ENCODE peak calls at places on chromosomes 16 and 17, in four cellular contexts. I is A549, F is GM12878, C is IMR-90. S is an unnamed sample.

GRCh38 chr17:49359990-49360795 is 1.9 kb downstream of the ZNF652 start:
- DNase-seq in I (no peak), F (no peak), C (no peak), S (no peak)

GRCh38 chr17:75876938-75877751 is 1.2 kb downstream of the TRIM47 start:
- DNase-seq in I (peak), F (no peak), C (peak), S (peak)

GRCh38 chr17:65677932-65678331 is 116.5 kb upstream of the AXIN2 start:
- DNase-seq in I (no peak), F (no peak), C (peak), S (no peak)

GRCh38 chr17:62179525-62180161 is 114.6 kb upstream of the MED13 start:
- DNase-seq in I (peak), F (no peak), C (peak), S (no peak)

GRCh38 chr17:76266244-76266938 is 1.2 kb downstream of the UBALD2 start:
- DNase-seq in I (no peak), F (no peak), C (peak), S (no peak)

GRCh38 chr17:61335845-61336655 is 63.6 kb upstream of the TBX2 start:
- DNase-seq in I (peak), F (no peak), C (peak), S (no peak)

GRCh38 chr17:19003966-19004600 is 481 bp downstream of the FAM83G start:
- DNase-seq in I (peak), F (no peak), C (peak), S (no peak)

GRCh38 chr16:11976850-11977205 is 294 bp downstream of the SNX29 start:
- DNase-seq in I (no peak), F (no peak), C (no peak), S (no peak)

GRCh38 chr16:27445502-27446175 is 43.7 kb downstream of the IL21R start:
- DNase-seq in I (no peak), F (no peak), C (no peak), S (no peak)

GRCh38 chr17:36862116-36862920 is 75.0 kb upstream of the LHX1 start:
- DNase-seq in I (no peak), F (no peak), C (no peak), S (no peak)

GRCh38 chr16:16863672-16864071 is 484.7 kb downstream of the NPIPA7 start:
- DNase-seq in I (no peak), F (no peak), C (no peak), S (no peak)

GRCh38 chr17:1592751-1593629 is 30.4 kb upstream of the PITPNA start:
- DNase-seq in I (no peak), F (peak), C (no peak), S (no peak)

GRCh38 chr17:29364691-29365090 is 25.5 kb upstream of the TAOK1 start:
- DNase-seq in I (no peak), F (no peak), C (no peak), S (no peak)

GRCh38 chr17:29368161-29368560 is 22.0 kb upstream of the TAOK1 start:
- DNase-seq in I (no peak), F (no peak), C (no peak), S (no peak)

GRCh38 chr17:29363716-29364115 is 26.4 kb upstream of the TAOK1 start:
- DNase-seq in I (no peak), F (no peak), C (no peak), S (no peak)

GRCh38 chr17:29369831-29370735 is 20.1 kb upstream of the TAOK1 start:
- DNase-seq in I (peak), F (peak), C (peak), S (peak)

DNA sequence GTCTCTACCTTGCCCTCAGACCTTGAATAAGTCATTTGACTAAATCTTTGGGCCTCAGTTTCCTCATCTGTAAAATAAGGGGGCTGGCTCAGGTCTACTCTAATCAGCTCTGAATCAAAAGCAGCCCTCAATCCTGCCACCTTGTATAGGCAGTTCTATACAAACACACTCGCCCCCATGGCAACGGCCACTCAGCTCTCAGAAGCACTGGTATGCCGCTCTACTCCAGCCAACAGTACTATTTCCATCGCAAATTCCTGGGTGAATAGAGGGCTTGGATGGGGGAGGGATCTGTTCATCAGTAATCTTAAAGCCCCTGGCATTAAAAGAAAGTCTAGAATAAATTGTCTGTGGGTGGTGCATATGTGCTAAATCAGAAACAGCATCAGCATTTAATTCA is 21.2 kb upstream of the TAOK1 start:
- DNase-seq in I (no peak), F (no peak), C (peak), S (no peak)
- TF ChIP-seq RFX5 in I (no peak), F (no peak), C (no peak), S (no peak)

GRCh38 chr16:81544261-81544660 is 99.7 kb downstream of the CMIP start:
- DNase-seq in I (no peak), F (no peak), C (no peak), S (no peak)
- TF ChIP-seq RFX5 in I (no peak), F (no peak), C (no peak), S (no peak)

GRCh38 chr17:44653954-44654353 is 2.3 kb upstream of the MEIOC start:
- DNase-seq in I (no peak), F (no peak), C (no peak), S (no peak)

GRCh38 chr17:44651228-44651627 is 5.0 kb upstream of the MEIOC start:
- DNase-seq in I (no peak), F (no peak), C (no peak), S (no peak)

GRCh38 chr17:44653384-44653783 is 2.9 kb upstream of the MEIOC start:
- DNase-seq in I (no peak), F (no peak), C (no peak), S (no peak)

GRCh38 chr17:44652727-44653126 is 3.5 kb upstream of the MEIOC start:
- DNase-seq in I (no peak), F (no peak), C (no peak), S (no peak)

GRCh38 chr17:44655983-44656700 is at the start of gene MEIOC:
- DNase-seq in I (peak), F (no peak), C (peak), S (peak)
- TF ChIP-seq RFX5 in I (peak), F (no peak), C (no peak), S (no peak)

GRCh38 chr16:65967376-65967775 is 399.1 kb upstream of the CDH5 start:
- DNase-seq in I (no peak), F (no peak), C (peak), S (no peak)

GRCh38 chr16:65964752-65965151 is 401.7 kb upstream of the CDH5 start:
- DNase-seq in I (no peak), F (no peak), C (no peak), S (no peak)

GRCh38 chr16:65959978-65960377 is 406.5 kb upstream of the CDH5 start:
- DNase-seq in I (no peak), F (no peak), C (no peak), S (no peak)

GRCh38 chr16:65961491-65962143 is 404.9 kb upstream of the CDH5 start:
- DNase-seq in I (no peak), F (no peak), C (peak), S (no peak)

DNA sequence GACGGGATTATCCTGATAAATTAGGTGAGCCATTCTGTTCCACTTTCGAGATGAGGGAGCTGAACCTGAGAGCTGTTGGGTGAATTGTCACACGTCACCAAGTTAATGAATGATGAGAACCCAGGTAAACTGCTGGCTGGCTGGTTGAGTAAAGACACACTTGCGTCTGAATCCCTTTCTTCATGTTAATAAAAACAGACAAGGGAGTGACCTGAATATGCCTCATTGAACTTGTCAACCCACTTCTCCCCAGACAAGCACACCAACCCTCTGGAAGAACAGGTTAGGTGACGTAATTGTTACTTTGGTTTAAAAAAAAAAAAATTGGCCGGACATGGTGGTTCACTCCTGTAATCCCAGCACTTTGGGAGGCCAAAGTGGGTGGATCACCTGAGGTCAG is 400.9 kb upstream of the CDH5 start:
- DNase-seq in I (peak), F (no peak), C (no peak), S (no peak)
- TF ChIP-seq RFX5 in I (no peak), F (no peak), C (no peak), S (no peak)

DNA sequence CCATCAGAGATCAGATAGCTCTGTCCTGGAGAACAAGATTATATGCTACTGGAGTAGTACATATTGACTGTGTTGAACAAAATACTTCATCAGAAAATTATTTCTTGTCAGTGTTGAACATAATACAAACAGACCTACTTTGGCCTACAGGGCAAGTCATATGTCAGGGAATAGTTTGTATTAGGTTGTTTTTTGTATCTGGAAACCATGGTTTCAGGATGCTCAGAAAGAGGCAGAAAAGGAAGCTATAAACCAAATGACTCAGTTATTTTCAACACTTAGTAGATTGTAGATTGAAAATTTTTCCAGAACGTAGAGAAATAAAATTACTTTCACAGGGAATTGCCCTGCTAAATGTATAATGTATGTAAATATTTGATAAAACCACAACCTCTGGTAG is 198.4 kb downstream of the CYB561 start:
- DNase-seq in I (no peak), F (no peak), C (no peak), S (no peak)
- TF ChIP-seq RFX5 in I (no peak), F (no peak), C (no peak), S (no peak)